ENCODE peak calls at places on chromosomes 6 and 20, in four cellular contexts. A is OCI-LY7, O is left lung, H is tibial nerve. K is an unnamed sample.

GRCh38 chr6:151058021-151058733 is 181.6 kb upstream of the AKAP12 start:
- DNase-seq in A (no peak), O (no peak), H (no peak), K (no peak)

GRCh38 chr20:9408422-9409300 is 105.7 kb upstream of the LAMP5 start:
- DNase-seq in A (no peak), O (no peak), H (no peak), K (no peak)

GRCh38 chr6:118548136-118548535 is at the start of gene PLN:
- DNase-seq in A (no peak), O (no peak), H (no peak), K (no peak)

GRCh38 chr20:662289-663192 is 9.5 kb upstream of the SRXN1 start:
- DNase-seq in A (no peak), O (no peak), H (no peak), K (no peak)

GRCh38 chr6:142195862-142196536 is 48.9 kb downstream of the VTA1 start:
- DNase-seq in A (no peak), O (no peak), H (no peak), K (no peak)

GRCh38 chr6:106666290-106667021 is 37.1 kb downstream of the QRSL1 start:
- DNase-seq in A (peak; percentile 93), O (no peak), H (no peak), K (no peak)

GRCh38 chr6:30763618-30764489 is 19.5 kb upstream of the IER3 start:
- DNase-seq in A (no peak), O (no peak), H (no peak), K (no peak)

GRCh38 chr6:20426177-20427082 is 24.8 kb downstream of the E2F3 start:
- DNase-seq in A (no peak), O (no peak), H (no peak), K (no peak)

GRCh38 chr6:36594029-36594815 is at the start of gene SRSF3:
- DNase-seq in A (peak; percentile 99), O (peak; percentile 97), H (peak; percentile 97), K (peak; percentile 98)

GRCh38 chr20:44738779-44739477 is 6.7 kb upstream of the KCNK15 start:
- DNase-seq in A (peak; percentile 91), O (no peak), H (peak; percentile 82), K (no peak)

GRCh38 chr6:143807103-143807425 is 36.1 kb upstream of the LTV1 start:
- DNase-seq in A (no peak), O (no peak), H (no peak), K (no peak)

GRCh38 chr6:108561742-108562502 is 1.2 kb downstream of the FOXO3 start:
- DNase-seq in A (no peak), O (peak; percentile 86), H (no peak), K (peak; percentile 71)

GRCh38 chr6:105745464-105746129 is 340.5 kb upstream of the PRDM1 start:
- DNase-seq in A (no peak), O (no peak), H (no peak), K (no peak)

GRCh38 chr6:43850314-43851203 is 80.5 kb downstream of the VEGFA start:
- DNase-seq in A (no peak), O (no peak), H (no peak), K (peak; percentile 44)

GRCh38 chr6:73879466-73879865 is 183.5 kb downstream of the CD109 start:
- DNase-seq in A (no peak), O (no peak), H (no peak), K (no peak)

GRCh38 chr6:141203902-141204575 is 928.7 kb upstream of the GJE1 start:
- DNase-seq in A (no peak), O (no peak), H (no peak), K (no peak)

GRCh38 chr6:88520020-88520338 is 353.8 kb upstream of the CNR1 start:
- DNase-seq in A (no peak), O (no peak), H (no peak), K (no peak)

GRCh38 chr6:107110200-107110599 is 5.1 kb downstream of the BEND3 start:
- DNase-seq in A (peak; percentile 23), O (no peak), H (no peak), K (no peak)

GRCh38 chr20:32168184-32168910 is 39.2 kb downstream of the PLAGL2 start:
- DNase-seq in A (no peak), O (no peak), H (no peak), K (peak; percentile 7)

GRCh38 chr6:84892666-84893065 is 128.3 kb upstream of the TBX18 start:
- DNase-seq in A (no peak), O (no peak), H (no peak), K (no peak)

GRCh38 chr6:90286884-90287488 is 9.7 kb downstream of the BACH2 start:
- DNase-seq in A (peak; percentile 89), O (no peak), H (no peak), K (no peak)

GRCh38 chr20:45098096-45098773 is 2.7 kb downstream of the KCNS1 start:
- DNase-seq in A (no peak), O (peak; percentile 74), H (no peak), K (no peak)

GRCh38 chr6:137683886-137684285 is 183.2 kb upstream of the TNFAIP3 start:
- DNase-seq in A (no peak), O (no peak), H (no peak), K (no peak)

GRCh38 chr20:44215125-44215524 is 4.6 kb upstream of the OSER1 start:
- DNase-seq in A (peak; percentile 72), O (peak; percentile 86), H (peak; percentile 64), K (peak; percentile 78)

GRCh38 chr6:33439956-33440648 is 14.3 kb upstream of the ZBTB9 start:
- DNase-seq in A (no peak), O (no peak), H (no peak), K (no peak)

GRCh38 chr6:133108377-133108776 is 132.8 kb upstream of the EYA4 start:
- DNase-seq in A (no peak), O (no peak), H (no peak), K (no peak)

GRCh38 chr6:86936834-86937218 is 502 bp upstream of the HTR1E start:
- DNase-seq in A (no peak), O (peak; percentile 61), H (no peak), K (peak; percentile 63)

GRCh38 chr20:11186301-11187008 is 512.7 kb upstream of the JAG1 start:
- DNase-seq in A (no peak), O (no peak), H (no peak), K (no peak)

GRCh38 chr6:148996815-148997214 is 250.0 kb downstream of the UST start:
- DNase-seq in A (no peak), O (no peak), H (no peak), K (no peak)

GRCh38 chr6:150634641-150635292 is 35.1 kb downstream of the PLEKHG1 start:
- DNase-seq in A (no peak), O (no peak), H (no peak), K (no peak)

GRCh38 chr6:26576929-26577719 is 19.6 kb upstream of the ABT1 start:
- DNase-seq in A (no peak), O (no peak), H (peak; percentile 59), K (peak; percentile 76)

GRCh38 chr20:54000262-54000661 is 70.1 kb downstream of the BCAS1 start:
- DNase-seq in A (no peak), O (no peak), H (no peak), K (no peak)

GRCh38 chr6:45965787-45966186 is 49.9 kb downstream of the CLIC5 start:
- DNase-seq in A (no peak), O (no peak), H (no peak), K (no peak)

GRCh38 chr6:77019081-77019480 is 444.2 kb downstream of the HTR1B start:
- DNase-seq in A (no peak), O (no peak), H (no peak), K (no peak)

GRCh38 chr20:53190225-53190624 is 218.1 kb downstream of the TSHZ2 start:
- DNase-seq in A (no peak), O (no peak), H (no peak), K (no peak)

GRCh38 chr6:16514249-16514648 is 247.0 kb downstream of the ATXN1 start:
- DNase-seq in A (no peak), O (no peak), H (peak; percentile 36), K (no peak)

GRCh38 chr6:117352466-117353081 is 73.2 kb downstream of the ROS1 start:
- DNase-seq in A (peak; percentile 1), O (no peak), H (no peak), K (no peak)

DNA sequence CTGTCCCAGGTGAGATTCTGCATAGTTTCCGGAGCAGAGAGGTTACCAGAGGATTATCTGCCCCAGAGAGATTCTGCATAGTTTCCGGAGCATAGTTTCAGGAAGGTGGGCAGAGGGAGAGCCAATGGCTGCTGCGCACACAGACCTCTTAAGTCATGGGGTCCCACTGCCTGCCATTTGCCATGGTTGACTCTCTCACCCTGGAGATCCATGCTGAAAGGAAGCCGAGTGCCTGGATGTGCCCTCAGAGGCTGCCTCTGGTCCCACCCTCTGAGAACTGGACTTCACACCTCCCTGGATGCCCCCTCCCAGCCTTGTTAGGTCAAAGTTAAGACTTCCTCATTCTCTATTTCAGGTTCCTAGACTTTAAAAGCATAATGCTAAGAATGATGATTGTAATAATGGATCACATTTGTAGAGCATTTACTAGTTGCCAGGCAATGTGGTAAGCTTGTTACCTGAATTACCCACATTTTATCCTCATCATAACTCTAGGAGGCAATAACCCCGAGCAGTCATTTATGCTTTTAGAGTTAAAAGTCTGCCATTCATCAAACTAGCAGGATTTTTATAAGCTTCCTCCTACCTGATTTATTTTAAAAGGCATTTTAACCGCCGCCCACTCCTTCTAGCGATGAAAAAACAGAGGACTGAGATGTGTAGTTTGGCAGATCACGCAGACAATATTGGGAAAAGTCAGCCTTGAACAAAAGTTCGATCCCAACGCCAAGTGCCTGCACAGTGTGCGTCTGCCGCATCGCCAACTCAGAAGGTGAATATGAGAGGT is 11.9 kb downstream of the SERPINB9 start:
- DNase-seq in A (peak; percentile 72), O (no peak), H (no peak), K (no peak)
- H3K4me1 ChIP-seq in A (peaks cover 91% of the 10 kb centered on the region), O (no peaks in the 10 kb centered on the region), H (no peaks in the 10 kb centered on the region), K (no peaks in the 10 kb centered on the region)

GRCh38 chr20:23031346-23031745 is 3.8 kb upstream of the SSTR4 start:
- DNase-seq in A (no peak), O (no peak), H (no peak), K (no peak)
- H3K4me3 ChIP-seq in A (no peak overlapping the region), O (no peak overlapping the region), H (no peak overlapping the region), K (no peak overlapping the region)

GRCh38 chr6:29651413-29652197 is 5.3 kb upstream of the MOG start:
- DNase-seq in A (peak; percentile 55), O (no peak), H (no peak), K (no peak)

GRCh38 chr6:29652198-29652584 is 4.7 kb upstream of the MOG start:
- DNase-seq in A (no peak), O (no peak), H (no peak), K (no peak)

GRCh38 chr6:29653452-29654038 is 3.3 kb upstream of the MOG start:
- DNase-seq in A (peak; percentile 82), O (no peak), H (peak; percentile 30), K (no peak)

GRCh38 chr6:29649701-29650673 is 6.9 kb upstream of the MOG start:
- DNase-seq in A (peak; percentile 98), O (peak; percentile 97), H (peak; percentile 100), K (peak; percentile 97)

GRCh38 chr6:29647927-29648642 is 8.8 kb upstream of the MOG start:
- DNase-seq in A (peak; percentile 36), O (no peak), H (no peak), K (no peak)
- TF ChIP-seq CTCF in A (peak; percentile 81), O (peak; percentile 19), H (no peak), K (peak; percentile 51)

GRCh38 chr20:34004227-34004626 is 10.5 kb downstream of the RALY start:
- DNase-seq in A (no peak), O (no peak), H (no peak), K (no peak)
- H3K4me1 ChIP-seq in A (peaks cover 18% of the 10 kb centered on the region), O (peaks cover 10% of the 10 kb centered on the region), H (no peaks in the 10 kb centered on the region), K (peaks cover 34% of the 10 kb centered on the region)

K was measured in upper lobe of right lung.